ENCODE peak calls at places on chromosomes 2 and 18, in ten cellular contexts. L, I, Q, E, O, A, J, G, F and W are unnamed samples.

GRCh38 chr18:6885992-6886823 is 156.7 kb downstream of the ARHGAP28 start:
- DNase-seq in L (peak), I (peak), Q (no peak), E (no peak), O (peak), A (peak), J (no peak), G (peak), F (no peak), W (peak)

GRCh38 chr2:41872646-41873045 is 175.2 kb upstream of the PKDCC start:
- DNase-seq in L (no peak), I (no peak), Q (no peak), E (no peak), O (no peak), A (no peak), J (no peak), G (no peak), F (no peak), W (no peak)

GRCh38 chr2:241017228-241017940 is 19.0 kb downstream of the SNED1 start:
- DNase-seq in L (no peak), I (no peak), Q (no peak), E (no peak), O (no peak), A (no peak), J (no peak), G (no peak), F (peak), W (no peak)

GRCh38 chr18:63140997-63141776 is 178.4 kb downstream of the BCL2 start:
- DNase-seq in L (no peak), I (no peak), Q (no peak), E (no peak), O (no peak), A (no peak), J (no peak), G (no peak), F (no peak), W (no peak)

GRCh38 chr2:28334527-28334891 is 58.1 kb upstream of the FOSL2 start:
- DNase-seq in L (no peak), I (no peak), Q (no peak), E (no peak), O (no peak), A (no peak), J (no peak), G (no peak), F (no peak), W (no peak)

GRCh38 chr2:79189465-79189864 is 29.9 kb upstream of the REG3A start:
- DNase-seq in L (no peak), I (no peak), Q (no peak), E (no peak), O (no peak), A (no peak), J (no peak), G (no peak), F (no peak), W (no peak)

GRCh38 chr2:105278654-105279053 is 37.1 kb downstream of the GPR45 start:
- DNase-seq in L (no peak), I (no peak), Q (no peak), E (no peak), O (no peak), A (no peak), J (no peak), G (no peak), F (no peak), W (no peak)

GRCh38 chr2:20568501-20569463 is 82.1 kb downstream of the HS1BP3 start:
- DNase-seq in L (no peak), I (no peak), Q (no peak), E (no peak), O (no peak), A (no peak), J (no peak), G (no peak), F (no peak), W (no peak)

GRCh38 chr18:53747761-53748160 is 476.7 kb downstream of the MBD2 start:
- DNase-seq in L (no peak), I (no peak), Q (no peak), E (no peak), O (no peak), A (no peak), J (no peak), G (no peak), F (no peak), W (no peak)

GRCh38 chr2:152466041-152466440 is 131.1 kb downstream of the FMNL2 start:
- DNase-seq in L (peak), I (peak), Q (no peak), E (no peak), O (no peak), A (no peak), J (no peak), G (no peak), F (no peak), W (no peak)

GRCh38 chr2:177271981-177272666 is 7.6 kb upstream of the NFE2L2 start:
- DNase-seq in L (no peak), I (no peak), Q (no peak), E (no peak), O (no peak), A (no peak), J (no peak), G (no peak), F (no peak), W (no peak)

GRCh38 chr2:108377815-108378630 is at the start of gene SULT1C4:
- DNase-seq in L (no peak), I (peak), Q (no peak), E (no peak), O (peak), A (no peak), J (peak), G (no peak), F (peak), W (peak)

GRCh38 chr2:9884436-9884835 is 41.2 kb downstream of the TAF1B start:
- DNase-seq in L (no peak), I (no peak), Q (no peak), E (no peak), O (no peak), A (no peak), J (no peak), G (no peak), F (no peak), W (no peak)

GRCh38 chr2:236969767-236970655 is 115.7 kb upstream of the COPS8 start:
- DNase-seq in L (no peak), I (no peak), Q (no peak), E (no peak), O (no peak), A (no peak), J (no peak), G (no peak), F (no peak), W (no peak)

GRCh38 chr18:2522112-2522511 is 49.2 kb downstream of the METTL4 start:
- DNase-seq in L (no peak), I (no peak), Q (no peak), E (no peak), O (no peak), A (no peak), J (no peak), G (no peak), F (no peak), W (no peak)

GRCh38 chr2:42328148-42328833 is 32.7 kb downstream of the COX7A2L start:
- DNase-seq in L (peak), I (no peak), Q (no peak), E (no peak), O (no peak), A (no peak), J (no peak), G (no peak), F (no peak), W (no peak)

GRCh38 chr2:170716851-170717598 is 1.9 kb downstream of the SP5 start:
- DNase-seq in L (peak), I (no peak), Q (no peak), E (no peak), O (peak), A (no peak), J (no peak), G (no peak), F (no peak), W (no peak)

GRCh38 chr2:30300456-30301221 is 69.3 kb downstream of the LBH start:
- DNase-seq in L (peak), I (no peak), Q (no peak), E (no peak), O (no peak), A (no peak), J (no peak), G (peak), F (no peak), W (peak)

GRCh38 chr2:240560084-240560479 is at the start of gene DUSP28:
- DNase-seq in L (peak), I (peak), Q (peak), E (peak), O (no peak), A (peak), J (peak), G (peak), F (peak), W (peak)

GRCh38 chr2:5803547-5803946 is 111.4 kb downstream of the SOX11 start:
- DNase-seq in L (peak), I (no peak), Q (no peak), E (no peak), O (peak), A (no peak), J (no peak), G (no peak), F (no peak), W (no peak)

GRCh38 chr2:176924909-176925548 is 287.6 kb upstream of the HNRNPA3 start:
- DNase-seq in L (no peak), I (no peak), Q (no peak), E (no peak), O (no peak), A (no peak), J (no peak), G (no peak), F (no peak), W (no peak)

GRCh38 chr2:126635281-126635680 is 20.7 kb upstream of the GYPC start:
- DNase-seq in L (peak), I (no peak), Q (no peak), E (no peak), O (no peak), A (no peak), J (no peak), G (no peak), F (no peak), W (no peak)

GRCh38 chr2:133360882-133361281 is 207.4 kb downstream of the NCKAP5 start:
- DNase-seq in L (no peak), I (no peak), Q (no peak), E (no peak), O (no peak), A (no peak), J (no peak), G (no peak), F (no peak), W (no peak)